ENCODE peak calls at places on chromosomes 12 and 14, in seven cellular contexts. U, O, Y, L, G, H and B are unnamed samples.

GRCh38 chr12:20269352-20270067 is 98.8 kb upstream of the PDE3A start:
- DNase-seq in H (no peak), G (no peak), U (no peak), O (no peak), L (peak), Y (no peak), B (no peak)

GRCh38 chr12:50947932-50948331 is 4.4 kb upstream of the HIGD1C start:
- DNase-seq in G (no peak), Y (no peak), L (no peak), O (no peak), H (no peak), U (no peak), B (no peak)

GRCh38 chr12:43057561-43057960 is 468.0 kb upstream of the PRICKLE1 start:
- DNase-seq in H (peak), L (no peak), G (no peak), Y (no peak), O (no peak), U (no peak), B (no peak)

GRCh38 chr14:23933706-23934105 is 19.9 kb upstream of the DHRS4 start:
- DNase-seq in U (no peak), H (no peak), O (no peak), Y (no peak), G (no peak), L (no peak), B (no peak)

GRCh38 chr12:123013185-123014095 is 33.0 kb downstream of the ARL6IP4 start:
- DNase-seq in H (no peak), Y (no peak), U (no peak), O (no peak), L (no peak), G (no peak), B (no peak)

GRCh38 chr14:102516531-102517411 is 7.2 kb upstream of the ANKRD9 start:
- DNase-seq in L (peak), O (peak), H (no peak), Y (peak), G (peak), U (peak), B (peak)

GRCh38 chr12:84550518-84550917 is 362.1 kb downstream of the SLC6A15 start:
- DNase-seq in L (no peak), O (no peak), H (no peak), U (no peak), G (no peak), Y (no peak), B (no peak)

GRCh38 chr14:67837011-67837624 is 17.5 kb downstream of the RAD51B start:
- DNase-seq in H (peak), O (no peak), Y (peak), G (peak), U (peak), L (peak), B (peak)

GRCh38 chr12:120230326-120230973 is 29.5 kb upstream of the RPLP0 start:
- DNase-seq in Y (peak), L (peak), O (no peak), H (peak), G (peak), U (no peak), B (no peak)

GRCh38 chr12:102765736-102766135 is 151.3 kb downstream of the PAH start:
- DNase-seq in U (no peak), G (no peak), Y (no peak), L (no peak), H (peak), O (no peak), B (no peak)